ENCODE peak calls at places on chromosomes 13 and 19, in eight cellular contexts. One of them, this sample, is unnamed.

GRCh38 chr19:590396-590745 is 690 bp downstream of the HCN2 start:
- DNase-seq in adrenal gland: no peak
- DNase-seq in naive thymus-derived CD4-positive, alpha-beta T cell: peak; percentile 42
- DNase-seq in uterus: no peak
- DNase-seq in SK-N-SH: peak; percentile 68
- DNase-seq in left ventricle myocardium inferior: no peak
- DNase-seq in ascending aorta: no peak
- DNase-seq in fibroblast of lung: peak; percentile 45
- DNase-seq in this sample: no peak

GRCh38 chr19:42269518-42270345 is 680 bp downstream of the CIC start:
- DNase-seq in adrenal gland: no peak
- DNase-seq in naive thymus-derived CD4-positive, alpha-beta T cell: no peak
- DNase-seq in uterus: peak; percentile 46
- DNase-seq in SK-N-SH: no peak
- DNase-seq in left ventricle myocardium inferior: no peak
- DNase-seq in ascending aorta: no peak
- DNase-seq in fibroblast of lung: no peak
- DNase-seq in this sample: no peak

GRCh38 chr13:95209109-95209508 is 92.1 kb downstream of the ABCC4 start:
- DNase-seq in adrenal gland: no peak
- DNase-seq in naive thymus-derived CD4-positive, alpha-beta T cell: no peak
- DNase-seq in uterus: no peak
- DNase-seq in SK-N-SH: no peak
- DNase-seq in left ventricle myocardium inferior: no peak
- DNase-seq in ascending aorta: no peak
- DNase-seq in fibroblast of lung: no peak
- DNase-seq in this sample: no peak

GRCh38 chr19:53409505-53410204 is 14.7 kb downstream of the ZNF765 start:
- DNase-seq in adrenal gland: no peak
- DNase-seq in naive thymus-derived CD4-positive, alpha-beta T cell: no peak
- DNase-seq in uterus: no peak
- DNase-seq in SK-N-SH: no peak
- DNase-seq in left ventricle myocardium inferior: no peak
- DNase-seq in ascending aorta: no peak
- DNase-seq in fibroblast of lung: no peak
- DNase-seq in this sample: no peak

GRCh38 chr19:41997121-41997850 is 3.3 kb upstream of the ATP1A3 start:
- DNase-seq in adrenal gland: peak; percentile 53
- DNase-seq in naive thymus-derived CD4-positive, alpha-beta T cell: peak; percentile 33
- DNase-seq in uterus: no peak
- DNase-seq in SK-N-SH: peak; percentile 62
- DNase-seq in left ventricle myocardium inferior: peak; percentile 47
- DNase-seq in ascending aorta: no peak
- DNase-seq in fibroblast of lung: peak; percentile 29
- DNase-seq in this sample: peak; percentile 28

GRCh38 chr13:40313269-40314200 is 352.9 kb downstream of the FOXO1 start:
- DNase-seq in adrenal gland: peak; percentile 46
- DNase-seq in naive thymus-derived CD4-positive, alpha-beta T cell: no peak
- DNase-seq in uterus: no peak
- DNase-seq in SK-N-SH: no peak
- DNase-seq in left ventricle myocardium inferior: no peak
- DNase-seq in ascending aorta: no peak
- DNase-seq in fibroblast of lung: peak; percentile 65
- DNase-seq in this sample: no peak

GRCh38 chr13:44620057-44620456 is 43.9 kb upstream of the TSC22D1 start:
- DNase-seq in adrenal gland: no peak
- DNase-seq in naive thymus-derived CD4-positive, alpha-beta T cell: no peak
- DNase-seq in uterus: no peak
- DNase-seq in SK-N-SH: no peak
- DNase-seq in left ventricle myocardium inferior: no peak
- DNase-seq in ascending aorta: no peak
- DNase-seq in fibroblast of lung: peak; percentile 69
- DNase-seq in this sample: no peak

GRCh38 chr19:313169-313987 is 22.2 kb upstream of the PLPP2 start:
- DNase-seq in adrenal gland: no peak
- DNase-seq in naive thymus-derived CD4-positive, alpha-beta T cell: no peak
- DNase-seq in uterus: no peak
- DNase-seq in SK-N-SH: no peak
- DNase-seq in left ventricle myocardium inferior: no peak
- DNase-seq in ascending aorta: no peak
- DNase-seq in fibroblast of lung: no peak
- DNase-seq in this sample: no peak

GRCh38 chr13:78133511-78133910 is 214.9 kb upstream of the EDNRB start:
- DNase-seq in adrenal gland: no peak
- DNase-seq in naive thymus-derived CD4-positive, alpha-beta T cell: no peak
- DNase-seq in uterus: no peak
- DNase-seq in SK-N-SH: peak; percentile 41
- DNase-seq in left ventricle myocardium inferior: no peak
- DNase-seq in ascending aorta: no peak
- DNase-seq in fibroblast of lung: no peak
- DNase-seq in this sample: no peak

GRCh38 chr19:33063356-33064116 is 1.2 kb downstream of the RHPN2 start:
- DNase-seq in adrenal gland: peak; percentile 6
- DNase-seq in naive thymus-derived CD4-positive, alpha-beta T cell: no peak
- DNase-seq in uterus: peak; percentile 27
- DNase-seq in SK-N-SH: peak; percentile 57
- DNase-seq in left ventricle myocardium inferior: no peak
- DNase-seq in ascending aorta: no peak
- DNase-seq in fibroblast of lung: peak; percentile 32
- DNase-seq in this sample: peak; percentile 46

GRCh38 chr19:13262450-13262849 is 112.2 kb downstream of the IER2 start:
- DNase-seq in adrenal gland: peak; percentile 5
- DNase-seq in naive thymus-derived CD4-positive, alpha-beta T cell: peak; percentile 50
- DNase-seq in uterus: peak; percentile 19
- DNase-seq in SK-N-SH: peak; percentile 66
- DNase-seq in left ventricle myocardium inferior: no peak
- DNase-seq in ascending aorta: no peak
- DNase-seq in fibroblast of lung: peak; percentile 36
- DNase-seq in this sample: no peak

GRCh38 chr13:108786578-108787100 is 157.2 kb downstream of the MYO16 start:
- DNase-seq in adrenal gland: no peak
- DNase-seq in naive thymus-derived CD4-positive, alpha-beta T cell: no peak
- DNase-seq in uterus: no peak
- DNase-seq in SK-N-SH: no peak
- DNase-seq in left ventricle myocardium inferior: no peak
- DNase-seq in ascending aorta: no peak
- DNase-seq in fibroblast of lung: no peak
- DNase-seq in this sample: no peak

GRCh38 chr13:75365724-75366173 is 116.2 kb downstream of the TBC1D4 start:
- DNase-seq in adrenal gland: no peak
- DNase-seq in naive thymus-derived CD4-positive, alpha-beta T cell: no peak
- DNase-seq in uterus: no peak
- DNase-seq in SK-N-SH: no peak
- DNase-seq in left ventricle myocardium inferior: no peak
- DNase-seq in ascending aorta: no peak
- DNase-seq in fibroblast of lung: peak; percentile 96
- DNase-seq in this sample: no peak

GRCh38 chr13:43390582-43390981 is 367.2 kb downstream of the DNAJC15 start:
- DNase-seq in adrenal gland: no peak
- DNase-seq in naive thymus-derived CD4-positive, alpha-beta T cell: no peak
- DNase-seq in uterus: no peak
- DNase-seq in SK-N-SH: no peak
- DNase-seq in left ventricle myocardium inferior: no peak
- DNase-seq in ascending aorta: no peak
- DNase-seq in fibroblast of lung: no peak
- DNase-seq in this sample: no peak

GRCh38 chr13:102610296-102610895 is 13.6 kb downstream of the TPP2 start:
- DNase-seq in adrenal gland: no peak
- DNase-seq in naive thymus-derived CD4-positive, alpha-beta T cell: no peak
- DNase-seq in uterus: no peak
- DNase-seq in SK-N-SH: no peak
- DNase-seq in left ventricle myocardium inferior: no peak
- DNase-seq in ascending aorta: no peak
- DNase-seq in fibroblast of lung: no peak
- DNase-seq in this sample: no peak

GRCh38 chr19:384801-385169 is 24.2 kb downstream of the C2CD4C start:
- DNase-seq in adrenal gland: no peak
- DNase-seq in naive thymus-derived CD4-positive, alpha-beta T cell: no peak
- DNase-seq in uterus: no peak
- DNase-seq in SK-N-SH: no peak
- DNase-seq in left ventricle myocardium inferior: no peak
- DNase-seq in ascending aorta: no peak
- DNase-seq in fibroblast of lung: no peak
- DNase-seq in this sample: no peak

GRCh38 chr19:3360494-3361383 is 5.6 kb upstream of the NFIC start:
- DNase-seq in adrenal gland: peak; percentile 76
- DNase-seq in naive thymus-derived CD4-positive, alpha-beta T cell: peak; percentile 71
- DNase-seq in uterus: peak; percentile 72
- DNase-seq in SK-N-SH: peak; percentile 83
- DNase-seq in left ventricle myocardium inferior: peak; percentile 85
- DNase-seq in ascending aorta: no peak
- DNase-seq in fibroblast of lung: peak; percentile 51
- DNase-seq in this sample: peak; percentile 69

GRCh38 chr13:110869231-110869804 is 45.6 kb downstream of the ANKRD10 start:
- DNase-seq in adrenal gland: peak; percentile 32
- DNase-seq in naive thymus-derived CD4-positive, alpha-beta T cell: no peak
- DNase-seq in uterus: peak; percentile 33
- DNase-seq in SK-N-SH: no peak
- DNase-seq in left ventricle myocardium inferior: no peak
- DNase-seq in ascending aorta: no peak
- DNase-seq in fibroblast of lung: peak; percentile 20
- DNase-seq in this sample: no peak

GRCh38 chr19:34317311-34317927 is 47.6 kb upstream of the GPI start:
- DNase-seq in adrenal gland: no peak
- DNase-seq in naive thymus-derived CD4-positive, alpha-beta T cell: peak; percentile 37
- DNase-seq in uterus: no peak
- DNase-seq in SK-N-SH: no peak
- DNase-seq in left ventricle myocardium inferior: no peak
- DNase-seq in ascending aorta: no peak
- DNase-seq in fibroblast of lung: peak; percentile 52
- DNase-seq in this sample: peak; percentile 37

GRCh38 chr19:34316741-34317241 is 48.2 kb upstream of the GPI start:
- DNase-seq in adrenal gland: peak; percentile 20
- DNase-seq in naive thymus-derived CD4-positive, alpha-beta T cell: no peak
- DNase-seq in uterus: no peak
- DNase-seq in SK-N-SH: no peak
- DNase-seq in left ventricle myocardium inferior: no peak
- DNase-seq in ascending aorta: no peak
- DNase-seq in fibroblast of lung: peak; percentile 49
- DNase-seq in this sample: no peak

GRCh38 chr19:34314437-34315313 is 50.3 kb upstream of the GPI start:
- DNase-seq in adrenal gland: no peak
- DNase-seq in naive thymus-derived CD4-positive, alpha-beta T cell: no peak
- DNase-seq in uterus: no peak
- DNase-seq in SK-N-SH: no peak
- DNase-seq in left ventricle myocardium inferior: no peak
- DNase-seq in ascending aorta: no peak
- DNase-seq in fibroblast of lung: no peak
- DNase-seq in this sample: no peak

GRCh38 chr19:34319230-34319585 is 45.8 kb upstream of the GPI start:
- DNase-seq in adrenal gland: no peak
- DNase-seq in naive thymus-derived CD4-positive, alpha-beta T cell: no peak
- DNase-seq in uterus: no peak
- DNase-seq in SK-N-SH: no peak
- DNase-seq in left ventricle myocardium inferior: no peak
- DNase-seq in ascending aorta: no peak
- DNase-seq in fibroblast of lung: no peak
- DNase-seq in this sample: no peak

GRCh38 chr19:34316247-34316646 is 48.7 kb upstream of the GPI start:
- DNase-seq in adrenal gland: no peak
- DNase-seq in naive thymus-derived CD4-positive, alpha-beta T cell: no peak
- DNase-seq in uterus: no peak
- DNase-seq in SK-N-SH: no peak
- DNase-seq in left ventricle myocardium inferior: no peak
- DNase-seq in ascending aorta: no peak
- DNase-seq in fibroblast of lung: no peak
- DNase-seq in this sample: no peak
- H3K4me1 ChIP-seq in adrenal gland: peaks cover 10% of the 10 kb centered on the region
- H3K4me1 ChIP-seq in naive thymus-derived CD4-positive, alpha-beta T cell: peaks cover 28% of the 10 kb centered on the region
- H3K4me1 ChIP-seq in uterus: no peaks in the 10 kb centered on the region
- H3K4me1 ChIP-seq in SK-N-SH: peaks cover 22% of the 10 kb centered on the region
- H3K4me1 ChIP-seq in left ventricle myocardium inferior: peaks cover 78% of the 10 kb centered on the region
- H3K4me1 ChIP-seq in ascending aorta: peaks cover 8% of the 10 kb centered on the region
- H3K4me1 ChIP-seq in fibroblast of lung: peaks cover 22% of the 10 kb centered on the region
- H3K4me1 ChIP-seq in this sample: peaks cover 29% of the 10 kb centered on the region

DNA sequence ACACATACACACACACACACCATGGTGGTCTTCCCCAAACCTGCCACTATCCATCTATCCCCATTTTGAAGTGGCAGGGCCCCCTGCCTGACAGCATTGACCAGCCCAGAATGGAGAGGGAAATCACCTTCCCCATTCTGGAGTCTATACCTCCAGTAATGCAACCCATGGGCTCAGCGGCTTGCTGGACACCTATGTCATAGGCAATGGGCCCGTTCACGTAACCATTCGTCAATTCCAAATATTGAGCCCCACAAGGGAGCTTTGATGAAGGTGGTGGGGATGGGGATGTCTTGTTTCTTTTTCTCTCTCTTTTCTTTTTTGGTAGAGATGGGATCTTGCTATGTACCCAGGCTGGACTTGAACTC is 63.1 kb downstream of the AP1M1 start:
- DNase-seq in adrenal gland: no peak
- DNase-seq in naive thymus-derived CD4-positive, alpha-beta T cell: no peak
- DNase-seq in uterus: no peak
- DNase-seq in SK-N-SH: no peak
- DNase-seq in left ventricle myocardium inferior: no peak
- DNase-seq in ascending aorta: no peak
- DNase-seq in fibroblast of lung: no peak
- DNase-seq in this sample: no peak
- H3K27ac ChIP-seq in adrenal gland: no peak overlapping the region
- H3K27ac ChIP-seq in naive thymus-derived CD4-positive, alpha-beta T cell: no peak overlapping the region
- H3K27ac ChIP-seq in uterus: no peak overlapping the region
- H3K27ac ChIP-seq in SK-N-SH: no peak overlapping the region
- H3K27ac ChIP-seq in left ventricle myocardium inferior: peak overlapping the region; percentile 94
- H3K27ac ChIP-seq in ascending aorta: no peak overlapping the region
- H3K27ac ChIP-seq in fibroblast of lung: no peak overlapping the region
- H3K27ac ChIP-seq in this sample: no peak overlapping the region

GRCh38 chr19:38665219-38665931 is 17.9 kb downstream of the ACTN4 start:
- DNase-seq in adrenal gland: no peak
- DNase-seq in naive thymus-derived CD4-positive, alpha-beta T cell: no peak
- DNase-seq in uterus: no peak
- DNase-seq in SK-N-SH: no peak
- DNase-seq in left ventricle myocardium inferior: no peak
- DNase-seq in ascending aorta: no peak
- DNase-seq in fibroblast of lung: no peak
- DNase-seq in this sample: no peak
- H3K4me1 ChIP-seq in adrenal gland: peaks cover 93% of the 10 kb centered on the region
- H3K4me1 ChIP-seq in naive thymus-derived CD4-positive, alpha-beta T cell: peaks cover 37% of the 10 kb centered on the region
- H3K4me1 ChIP-seq in uterus: peaks cover 40% of the 10 kb centered on the region
- H3K4me1 ChIP-seq in SK-N-SH: peaks cover 71% of the 10 kb centered on the region
- H3K4me1 ChIP-seq in left ventricle myocardium inferior: peaks cover 100% of the 10 kb centered on the region
- H3K4me1 ChIP-seq in ascending aorta: peaks cover 70% of the 10 kb centered on the region
- H3K4me1 ChIP-seq in fibroblast of lung: peaks cover 56% of the 10 kb centered on the region
- H3K4me1 ChIP-seq in this sample: peaks cover 100% of the 10 kb centered on the region

DNA sequence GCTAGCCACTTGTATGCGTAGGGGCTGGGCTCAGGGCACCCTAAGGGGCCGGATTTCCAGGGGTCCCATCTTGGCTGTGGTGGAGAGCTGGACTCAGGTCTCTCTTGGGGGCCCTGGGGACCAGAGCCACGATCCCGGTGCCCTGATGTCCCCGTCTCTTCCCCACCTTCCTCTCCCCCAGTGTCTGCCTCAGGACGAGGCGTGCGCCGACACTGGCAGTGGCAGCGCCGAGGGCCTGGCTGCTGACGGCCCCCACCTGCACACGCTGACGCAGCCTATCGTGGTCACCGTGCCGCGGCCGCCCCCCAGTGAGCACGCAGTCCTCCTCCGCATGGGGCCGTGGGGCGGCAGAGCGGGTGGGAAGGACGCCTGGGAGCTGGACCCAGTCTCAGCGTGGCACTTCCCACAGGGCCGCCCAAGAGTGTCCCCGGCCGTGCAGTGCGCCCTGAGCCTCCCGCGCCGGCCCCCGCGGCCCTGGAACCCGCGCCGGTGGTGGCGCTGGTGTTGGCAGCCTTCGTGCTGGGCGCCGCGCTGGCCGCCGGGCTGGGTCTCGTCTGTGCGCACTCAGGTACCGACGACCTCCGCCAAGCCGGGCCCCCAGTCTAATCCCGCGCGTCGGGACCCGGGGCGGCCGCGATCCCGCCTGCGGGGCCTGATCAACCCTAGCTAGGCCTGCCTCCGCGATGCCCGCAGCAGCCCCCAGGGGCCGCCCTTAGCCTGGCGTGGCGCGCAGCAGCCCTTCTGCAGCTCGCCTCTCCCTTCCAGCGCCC is 2.7 kb upstream of the SNAPC2 start:
- DNase-seq in adrenal gland: peak; percentile 63
- DNase-seq in naive thymus-derived CD4-positive, alpha-beta T cell: peak; percentile 53
- DNase-seq in uterus: peak; percentile 62
- DNase-seq in SK-N-SH: peak; percentile 83
- DNase-seq in left ventricle myocardium inferior: no peak
- DNase-seq in ascending aorta: no peak
- DNase-seq in fibroblast of lung: peak; percentile 48
- DNase-seq in this sample: peak; percentile 55
- H3K27ac ChIP-seq in adrenal gland: no peak overlapping the region
- H3K27ac ChIP-seq in naive thymus-derived CD4-positive, alpha-beta T cell: no peak overlapping the region
- H3K27ac ChIP-seq in uterus: peak overlapping the region; percentile 60
- H3K27ac ChIP-seq in SK-N-SH: no peak overlapping the region
- H3K27ac ChIP-seq in left ventricle myocardium inferior: peak overlapping the region; percentile 83
- H3K27ac ChIP-seq in ascending aorta: peak overlapping the region; percentile 44
- H3K27ac ChIP-seq in fibroblast of lung: no peak overlapping the region
- H3K27ac ChIP-seq in this sample: no peak overlapping the region